ENCODE peak calls at places on chromosomes 6 and 20, in four cellular contexts. One of them, this sample, is unnamed.

GRCh38 chr6:166864333-166864732 is 92.0 kb downstream of the RNASET2 start:
- DNase-seq in ovary: no peak
- DNase-seq in right lobe of liver: no peak
- DNase-seq in fibroblast of the aortic adventitia: no peak
- DNase-seq in this sample: no peak

GRCh38 chr20:24470782-24471582 is 1.6 kb downstream of the SYNDIG1 start:
- DNase-seq in ovary: no peak
- DNase-seq in fibroblast of the aortic adventitia: no peak
- DNase-seq in right lobe of liver: no peak
- DNase-seq in this sample: no peak

GRCh38 chr20:48571945-48572589 is 255.7 kb downstream of the PREX1 start:
- DNase-seq in right lobe of liver: no peak
- DNase-seq in ovary: peak; percentile 44
- DNase-seq in fibroblast of the aortic adventitia: no peak
- DNase-seq in this sample: no peak

GRCh38 chr20:33650753-33651561 is 11.2 kb upstream of the C20orf144 start:
- DNase-seq in right lobe of liver: no peak
- DNase-seq in ovary: no peak
- DNase-seq in fibroblast of the aortic adventitia: no peak
- DNase-seq in this sample: no peak

GRCh38 chr6:87754828-87755227 is 52.8 kb upstream of the AKIRIN2 start:
- DNase-seq in right lobe of liver: no peak
- DNase-seq in fibroblast of the aortic adventitia: no peak
- DNase-seq in ovary: no peak
- DNase-seq in this sample: no peak

GRCh38 chr6:13272131-13273046 is 55.9 kb downstream of the TBC1D7 start:
- DNase-seq in right lobe of liver: peak; percentile 74
- DNase-seq in fibroblast of the aortic adventitia: no peak
- DNase-seq in ovary: no peak
- DNase-seq in this sample: no peak

GRCh38 chr6:87806635-87807034 is 104.6 kb upstream of the AKIRIN2 start:
- DNase-seq in right lobe of liver: no peak
- DNase-seq in fibroblast of the aortic adventitia: no peak
- DNase-seq in ovary: no peak
- DNase-seq in this sample: no peak

GRCh38 chr6:54377776-54378175 is 69.5 kb downstream of the TINAG start:
- DNase-seq in ovary: no peak
- DNase-seq in fibroblast of the aortic adventitia: no peak
- DNase-seq in right lobe of liver: no peak
- DNase-seq in this sample: no peak

GRCh38 chr20:45817652-45818194 is 5.3 kb downstream of the UBE2C start:
- DNase-seq in fibroblast of the aortic adventitia: peak; percentile 63
- DNase-seq in right lobe of liver: no peak
- DNase-seq in ovary: no peak
- DNase-seq in this sample: peak; percentile 66

GRCh38 chr20:59825944-59826759 is 107.3 kb downstream of the SYCP2 start:
- DNase-seq in right lobe of liver: no peak
- DNase-seq in ovary: no peak
- DNase-seq in fibroblast of the aortic adventitia: no peak
- DNase-seq in this sample: no peak

GRCh38 chr20:7879883-7880282 is 60.4 kb downstream of the HAO1 start:
- DNase-seq in ovary: no peak
- DNase-seq in right lobe of liver: no peak
- DNase-seq in fibroblast of the aortic adventitia: no peak
- DNase-seq in this sample: peak; percentile 39

GRCh38 chr6:63014290-63014689 is 197.0 kb upstream of the FKBP1C start:
- DNase-seq in ovary: no peak
- DNase-seq in fibroblast of the aortic adventitia: no peak
- DNase-seq in right lobe of liver: no peak
- DNase-seq in this sample: no peak

GRCh38 chr6:87654880-87655454 is 47.1 kb downstream of the AKIRIN2 start:
- DNase-seq in fibroblast of the aortic adventitia: no peak
- DNase-seq in right lobe of liver: no peak
- DNase-seq in ovary: no peak
- DNase-seq in this sample: no peak

GRCh38 chr6:42694586-42694985 is 27.8 kb downstream of the PRPH2 start:
- DNase-seq in ovary: no peak
- DNase-seq in right lobe of liver: no peak
- DNase-seq in fibroblast of the aortic adventitia: peak; percentile 92
- DNase-seq in this sample: peak; percentile 81

GRCh38 chr6:22053385-22053997 is 243.3 kb downstream of the PRL start:
- DNase-seq in fibroblast of the aortic adventitia: no peak
- DNase-seq in right lobe of liver: no peak
- DNase-seq in ovary: no peak
- DNase-seq in this sample: no peak

GRCh38 chr20:13610205-13610604 is 28.5 kb downstream of the TASP1 start:
- DNase-seq in fibroblast of the aortic adventitia: no peak
- DNase-seq in ovary: no peak
- DNase-seq in right lobe of liver: no peak
- DNase-seq in this sample: no peak

GRCh38 chr20:63525968-63526367 is 5.4 kb downstream of the PPDPF start:
- DNase-seq in right lobe of liver: peak; percentile 34
- DNase-seq in fibroblast of the aortic adventitia: no peak
- DNase-seq in ovary: no peak
- DNase-seq in this sample: no peak

DNA sequence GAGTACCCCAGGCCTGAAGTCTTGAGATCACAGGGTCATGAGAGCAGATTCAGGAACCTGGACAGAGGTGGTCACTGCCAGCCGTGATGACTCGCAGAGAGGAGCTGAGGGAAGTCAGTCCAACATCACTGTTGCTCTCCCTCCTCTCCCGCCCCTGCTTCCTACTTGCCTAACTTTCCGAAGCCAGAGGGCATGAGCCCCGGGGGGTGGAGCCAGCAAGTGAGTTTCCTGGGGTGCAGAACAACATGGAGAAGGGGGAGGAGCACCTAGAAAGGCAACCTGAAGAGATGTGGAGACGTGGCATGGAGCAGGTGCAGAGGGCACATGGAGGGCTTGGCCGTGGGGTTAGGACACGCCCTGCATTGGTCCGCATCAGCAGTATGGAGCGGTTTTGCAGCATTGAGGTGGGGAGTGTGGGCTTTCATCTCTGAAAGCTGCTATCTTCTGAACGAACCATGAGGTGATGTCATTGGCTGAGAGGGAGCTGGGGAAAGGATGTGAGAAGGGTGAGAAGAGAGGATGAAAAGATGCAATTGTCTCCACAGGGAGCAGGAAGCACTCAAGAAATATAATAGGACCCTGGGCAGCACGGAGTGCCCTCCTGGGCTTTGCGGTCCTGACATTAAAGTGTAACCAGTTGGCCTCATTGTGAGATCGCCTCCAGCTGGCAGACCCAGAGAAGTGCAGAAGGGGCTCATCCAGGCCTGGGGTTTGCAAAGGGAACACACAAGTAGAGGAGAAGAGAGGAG is 25.0 kb downstream of the GDAP1L1 start:
- DNase-seq in ovary: no peak
- DNase-seq in right lobe of liver: no peak
- DNase-seq in fibroblast of the aortic adventitia: no peak
- DNase-seq in this sample: no peak
- TF ChIP-seq CTCF in ovary: no peak
- TF ChIP-seq CTCF in right lobe of liver: no peak
- TF ChIP-seq CTCF in fibroblast of the aortic adventitia: no peak
- TF ChIP-seq CTCF in this sample: peak; percentile 10

DNA sequence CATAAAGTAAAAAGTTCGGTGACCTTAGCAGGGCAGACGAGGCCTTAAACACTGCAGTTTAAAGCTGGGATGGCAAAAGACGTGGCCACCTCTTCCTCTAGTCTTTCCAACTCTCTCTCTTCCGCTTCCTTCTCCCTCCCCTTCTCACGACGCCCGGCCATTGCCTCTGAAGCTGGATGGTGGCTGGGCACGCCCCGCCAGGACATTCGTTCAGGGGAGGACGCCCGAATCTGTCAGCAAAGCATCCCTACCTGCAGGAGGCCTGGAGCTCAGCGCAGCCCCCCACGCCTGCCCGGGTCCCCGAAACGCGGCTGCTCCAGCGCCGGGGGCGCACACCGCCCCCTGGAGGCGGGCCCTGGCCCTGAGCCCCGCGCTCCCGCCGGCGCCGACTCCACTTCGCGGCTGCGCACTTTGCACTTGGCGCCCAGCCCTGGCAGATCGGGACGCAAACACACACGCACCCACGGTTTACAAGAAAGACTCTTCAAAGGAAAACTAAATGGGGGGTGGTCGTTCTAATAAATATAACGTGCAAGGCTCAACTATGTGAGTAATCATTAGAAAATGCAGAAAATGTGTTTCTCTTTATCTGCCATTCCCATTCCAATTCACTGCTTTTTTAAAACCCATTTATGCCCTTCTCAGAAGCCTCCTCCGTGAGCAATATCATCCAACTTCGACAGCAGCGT is 54.7 kb upstream of the FOXC1 start:
- DNase-seq in right lobe of liver: peak; percentile 79
- DNase-seq in ovary: peak; percentile 91
- DNase-seq in fibroblast of the aortic adventitia: peak; percentile 68
- DNase-seq in this sample: peak; percentile 57
- TF ChIP-seq CTCF in right lobe of liver: peak; percentile 84
- TF ChIP-seq CTCF in ovary: peak; percentile 73
- TF ChIP-seq CTCF in fibroblast of the aortic adventitia: peak; percentile 55
- TF ChIP-seq CTCF in this sample: peak; percentile 28

GRCh38 chr6:43948527-43949450 is 178.5 kb downstream of the MRPL14 start:
- DNase-seq in right lobe of liver: no peak
- DNase-seq in ovary: no peak
- DNase-seq in fibroblast of the aortic adventitia: peak; percentile 30
- DNase-seq in this sample: no peak
- TF ChIP-seq CTCF in right lobe of liver: no peak
- TF ChIP-seq CTCF in ovary: no peak
- TF ChIP-seq CTCF in fibroblast of the aortic adventitia: no peak
- TF ChIP-seq CTCF in this sample: no peak

GRCh38 chr6:33430991-33431879 is 11.4 kb downstream of the SYNGAP1 start:
- DNase-seq in right lobe of liver: no peak
- DNase-seq in fibroblast of the aortic adventitia: peak; percentile 30
- DNase-seq in ovary: peak; percentile 82
- DNase-seq in this sample: peak; percentile 57
- TF ChIP-seq CTCF in right lobe of liver: no peak
- TF ChIP-seq CTCF in fibroblast of the aortic adventitia: no peak
- TF ChIP-seq CTCF in ovary: no peak
- TF ChIP-seq CTCF in this sample: no peak

GRCh38 chr6:99478483-99478882 is 36.7 kb downstream of the USP45 start:
- DNase-seq in right lobe of liver: no peak
- DNase-seq in fibroblast of the aortic adventitia: no peak
- DNase-seq in ovary: no peak
- DNase-seq in this sample: no peak

GRCh38 chr6:99471638-99472037 is 43.6 kb downstream of the USP45 start:
- DNase-seq in right lobe of liver: no peak
- DNase-seq in ovary: no peak
- DNase-seq in fibroblast of the aortic adventitia: no peak
- DNase-seq in this sample: no peak

DNA sequence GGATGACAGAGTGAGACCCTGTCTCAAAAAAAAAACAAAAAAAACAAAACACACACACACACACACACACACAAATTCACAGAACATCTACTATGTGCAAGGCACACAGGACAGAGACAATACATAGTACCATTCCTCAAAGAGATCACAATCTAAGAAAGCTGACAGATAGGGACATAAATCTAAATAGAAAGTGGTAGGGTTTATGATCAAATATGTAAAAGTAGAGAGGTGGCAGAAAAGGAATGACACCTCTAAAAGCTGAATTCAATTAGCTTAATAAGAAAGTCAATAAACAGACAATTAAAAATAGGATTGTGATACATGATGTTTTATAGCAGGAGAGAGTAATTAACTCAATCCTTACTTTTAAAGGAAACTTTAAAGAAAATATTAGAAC is 41.5 kb downstream of the USP45 start:
- DNase-seq in ovary: no peak
- DNase-seq in fibroblast of the aortic adventitia: no peak
- DNase-seq in right lobe of liver: no peak
- DNase-seq in this sample: no peak
- TF ChIP-seq CTCF in ovary: no peak
- TF ChIP-seq CTCF in fibroblast of the aortic adventitia: no peak
- TF ChIP-seq CTCF in right lobe of liver: no peak
- TF ChIP-seq CTCF in this sample: no peak